ENCODE peak calls at places on chromosomes 1 and 21, in six cellular contexts. One of them, this sample, is unnamed.

GRCh38 chr1:109246141-109246551 is 3.2 kb upstream of the CELSR2 start:
- DNase-seq in left ventricle myocardium superior: no peak
- DNase-seq in NCI-H1092: no peak
- DNase-seq in EL: no peak
- DNase-seq in heart left ventricle: no peak
- DNase-seq in stomach: no peak
- DNase-seq in this sample: no peak

GRCh38 chr1:41799723-41800122 is 119.0 kb downstream of the HIVEP3 start:
- DNase-seq in left ventricle myocardium superior: no peak
- DNase-seq in NCI-H1092: no peak
- DNase-seq in EL: peak
- DNase-seq in heart left ventricle: no peak
- DNase-seq in stomach: no peak
- DNase-seq in this sample: no peak

GRCh38 chr21:33419538-33420123 is 16.4 kb downstream of the IFNGR2 start:
- DNase-seq in left ventricle myocardium superior: no peak
- DNase-seq in NCI-H1092: no peak
- DNase-seq in EL: peak
- DNase-seq in heart left ventricle: peak
- DNase-seq in stomach: peak
- DNase-seq in this sample: peak

GRCh38 chr1:193416226-193416625 is 229.8 kb upstream of the B3GALT2 start:
- DNase-seq in left ventricle myocardium superior: no peak
- DNase-seq in NCI-H1092: no peak
- DNase-seq in EL: no peak
- DNase-seq in heart left ventricle: no peak
- DNase-seq in stomach: no peak
- DNase-seq in this sample: no peak

GRCh38 chr21:44613386-44614155 is 1.7 kb downstream of the KRTAP10-8 start:
- DNase-seq in left ventricle myocardium superior: no peak
- DNase-seq in NCI-H1092: no peak
- DNase-seq in EL: no peak
- DNase-seq in heart left ventricle: no peak
- DNase-seq in stomach: no peak
- DNase-seq in this sample: no peak

GRCh38 chr1:21871943-21872342 is 59.9 kb downstream of the LDLRAD2 start:
- DNase-seq in left ventricle myocardium superior: peak
- DNase-seq in NCI-H1092: no peak
- DNase-seq in EL: no peak
- DNase-seq in heart left ventricle: no peak
- DNase-seq in stomach: no peak
- DNase-seq in this sample: no peak

GRCh38 chr1:186518395-186518794 is 57.5 kb upstream of the PDC start:
- DNase-seq in left ventricle myocardium superior: no peak
- DNase-seq in NCI-H1092: no peak
- DNase-seq in EL: no peak
- DNase-seq in heart left ventricle: no peak
- DNase-seq in stomach: no peak
- DNase-seq in this sample: no peak

GRCh38 chr1:19209439-19209989 is 552 bp downstream of the UBR4 start:
- DNase-seq in left ventricle myocardium superior: no peak
- DNase-seq in NCI-H1092: no peak
- DNase-seq in EL: peak
- DNase-seq in heart left ventricle: peak
- DNase-seq in stomach: peak
- DNase-seq in this sample: peak

GRCh38 chr1:44941424-44942324 is 44.7 kb downstream of the EIF2B3 start:
- DNase-seq in left ventricle myocardium superior: no peak
- DNase-seq in NCI-H1092: no peak
- DNase-seq in EL: no peak
- DNase-seq in heart left ventricle: no peak
- DNase-seq in stomach: no peak
- DNase-seq in this sample: no peak

GRCh38 chr21:34603002-34603709 is 11.8 kb downstream of the RCAN1 start:
- DNase-seq in left ventricle myocardium superior: peak
- DNase-seq in NCI-H1092: peak
- DNase-seq in EL: peak
- DNase-seq in heart left ventricle: peak
- DNase-seq in stomach: peak
- DNase-seq in this sample: peak

GRCh38 chr1:21124846-21125245 is 51.9 kb downstream of the EIF4G3 start:
- DNase-seq in left ventricle myocardium superior: no peak
- DNase-seq in NCI-H1092: no peak
- DNase-seq in EL: peak
- DNase-seq in heart left ventricle: no peak
- DNase-seq in stomach: no peak
- DNase-seq in this sample: no peak

GRCh38 chr1:38608202-38608864 is 251.2 kb downstream of the RRAGC start:
- DNase-seq in left ventricle myocardium superior: peak
- DNase-seq in NCI-H1092: no peak
- DNase-seq in EL: peak
- DNase-seq in heart left ventricle: peak
- DNase-seq in stomach: no peak
- DNase-seq in this sample: no peak

GRCh38 chr1:39177641-39178040 is 26.9 kb upstream of the MACF1 start:
- DNase-seq in left ventricle myocardium superior: no peak
- DNase-seq in NCI-H1092: no peak
- DNase-seq in EL: peak
- DNase-seq in heart left ventricle: no peak
- DNase-seq in stomach: no peak
- DNase-seq in this sample: no peak

GRCh38 chr1:182337736-182338571 is 53.6 kb downstream of the GLUL start:
- DNase-seq in left ventricle myocardium superior: no peak
- DNase-seq in NCI-H1092: peak
- DNase-seq in EL: no peak
- DNase-seq in heart left ventricle: no peak
- DNase-seq in stomach: no peak
- DNase-seq in this sample: no peak

GRCh38 chr1:183630748-183631147 is 4.8 kb downstream of the ARPC5 start:
- DNase-seq in left ventricle myocardium superior: no peak
- DNase-seq in NCI-H1092: no peak
- DNase-seq in EL: peak
- DNase-seq in heart left ventricle: no peak
- DNase-seq in stomach: no peak
- DNase-seq in this sample: no peak

GRCh38 chr1:198290089-198290683 is 133.4 kb downstream of the NEK7 start:
- DNase-seq in left ventricle myocardium superior: no peak
- DNase-seq in NCI-H1092: no peak
- DNase-seq in EL: no peak
- DNase-seq in heart left ventricle: no peak
- DNase-seq in stomach: no peak
- DNase-seq in this sample: no peak

GRCh38 chr1:2146836-2147517 is 47.6 kb downstream of the FAAP20 start:
- DNase-seq in left ventricle myocardium superior: no peak
- DNase-seq in NCI-H1092: no peak
- DNase-seq in EL: no peak
- DNase-seq in heart left ventricle: no peak
- DNase-seq in stomach: no peak
- DNase-seq in this sample: no peak

GRCh38 chr1:52673513-52673912 is 24.6 kb downstream of the COA7 start:
- DNase-seq in left ventricle myocardium superior: no peak
- DNase-seq in NCI-H1092: no peak
- DNase-seq in EL: no peak
- DNase-seq in heart left ventricle: no peak
- DNase-seq in stomach: no peak
- DNase-seq in this sample: no peak

GRCh38 chr1:62823556-62823955 is 39.6 kb downstream of the ATG4C start:
- DNase-seq in left ventricle myocardium superior: no peak
- DNase-seq in NCI-H1092: no peak
- DNase-seq in EL: peak
- DNase-seq in heart left ventricle: no peak
- DNase-seq in stomach: no peak
- DNase-seq in this sample: no peak

GRCh38 chr1:243179714-243180113 is 75.4 kb downstream of the CEP170 start:
- DNase-seq in left ventricle myocardium superior: no peak
- DNase-seq in NCI-H1092: no peak
- DNase-seq in EL: no peak
- DNase-seq in heart left ventricle: no peak
- DNase-seq in stomach: no peak
- DNase-seq in this sample: no peak

GRCh38 chr1:27773732-27774445 is 870 bp downstream of the STX12 start:
- DNase-seq in left ventricle myocardium superior: no peak
- DNase-seq in NCI-H1092: no peak
- DNase-seq in EL: peak
- DNase-seq in heart left ventricle: no peak
- DNase-seq in stomach: no peak
- DNase-seq in this sample: no peak

GRCh38 chr1:225460737-225461532 is 33.1 kb upstream of the LBR start:
- DNase-seq in left ventricle myocardium superior: no peak
- DNase-seq in NCI-H1092: no peak
- DNase-seq in EL: peak
- DNase-seq in heart left ventricle: no peak
- DNase-seq in stomach: no peak
- DNase-seq in this sample: no peak

GRCh38 chr1:233843523-233844204 is 60.8 kb upstream of the SLC35F3 start:
- DNase-seq in left ventricle myocardium superior: no peak
- DNase-seq in NCI-H1092: no peak
- DNase-seq in EL: peak
- DNase-seq in heart left ventricle: no peak
- DNase-seq in stomach: no peak
- DNase-seq in this sample: peak

GRCh38 chr1:27006683-27007082 is 6.0 kb downstream of the TENT5B start:
- DNase-seq in left ventricle myocardium superior: no peak
- DNase-seq in NCI-H1092: no peak
- DNase-seq in EL: no peak
- DNase-seq in heart left ventricle: no peak
- DNase-seq in stomach: no peak
- DNase-seq in this sample: no peak

GRCh38 chr1:35222322-35223108 is 29.6 kb upstream of the SFPQ start:
- DNase-seq in left ventricle myocardium superior: no peak
- DNase-seq in NCI-H1092: no peak
- DNase-seq in EL: peak
- DNase-seq in heart left ventricle: no peak
- DNase-seq in stomach: no peak
- DNase-seq in this sample: no peak

GRCh38 chr1:44015206-44015605 is 16.1 kb downstream of the SLC6A9 start:
- DNase-seq in left ventricle myocardium superior: no peak
- DNase-seq in NCI-H1092: no peak
- DNase-seq in EL: no peak
- DNase-seq in heart left ventricle: no peak
- DNase-seq in stomach: no peak
- DNase-seq in this sample: no peak

GRCh38 chr1:27382950-27383627 is at the start of gene CD164L2:
- DNase-seq in left ventricle myocardium superior: no peak
- DNase-seq in NCI-H1092: no peak
- DNase-seq in EL: no peak
- DNase-seq in heart left ventricle: no peak
- DNase-seq in stomach: peak
- DNase-seq in this sample: no peak

GRCh38 chr1:181091322-181092040 is 3.0 kb downstream of the IER5 start:
- DNase-seq in left ventricle myocardium superior: no peak
- DNase-seq in NCI-H1092: no peak
- DNase-seq in EL: no peak
- DNase-seq in heart left ventricle: no peak
- DNase-seq in stomach: no peak
- DNase-seq in this sample: no peak